ENCODE peak calls at places on chromosomes 12 and 14, in six cellular contexts. One of them, this sample, is unnamed.

GRCh38 chr14:72745991-72746980 is 147.6 kb downstream of the DPF3 start:
- DNase-seq in dorsolateral prefrontal cortex: no peak
- DNase-seq in GM12864: no peak
- DNase-seq in endodermal cell: no peak
- DNase-seq in BE2C: no peak
- DNase-seq in body of pancreas: no peak
- DNase-seq in this sample: no peak

GRCh38 chr12:122834229-122834920 is 882 bp upstream of the HIP1R start:
- DNase-seq in dorsolateral prefrontal cortex: peak
- DNase-seq in GM12864: no peak
- DNase-seq in endodermal cell: peak
- DNase-seq in BE2C: peak
- DNase-seq in body of pancreas: peak
- DNase-seq in this sample: peak

GRCh38 chr14:62162998-62163589 is 400.9 kb downstream of the SNAPC1 start:
- DNase-seq in dorsolateral prefrontal cortex: no peak
- DNase-seq in GM12864: peak
- DNase-seq in endodermal cell: peak
- DNase-seq in BE2C: peak
- DNase-seq in body of pancreas: no peak
- DNase-seq in this sample: peak

GRCh38 chr12:127284870-127285431 is 982.0 kb upstream of the TMEM132C start:
- DNase-seq in dorsolateral prefrontal cortex: no peak
- DNase-seq in GM12864: no peak
- DNase-seq in endodermal cell: no peak
- DNase-seq in BE2C: no peak
- DNase-seq in body of pancreas: no peak
- DNase-seq in this sample: no peak

GRCh38 chr12:109192358-109192757 is 76.0 kb downstream of the ACACB start:
- DNase-seq in dorsolateral prefrontal cortex: no peak
- DNase-seq in GM12864: no peak
- DNase-seq in endodermal cell: peak
- DNase-seq in BE2C: no peak
- DNase-seq in body of pancreas: no peak
- DNase-seq in this sample: no peak

GRCh38 chr12:59695379-59695778 is 99.5 kb downstream of the SLC16A7 start:
- DNase-seq in dorsolateral prefrontal cortex: no peak
- DNase-seq in GM12864: no peak
- DNase-seq in endodermal cell: no peak
- DNase-seq in BE2C: no peak
- DNase-seq in body of pancreas: no peak
- DNase-seq in this sample: no peak

GRCh38 chr12:12813120-12814101 is at the start of gene DDX47:
- DNase-seq in dorsolateral prefrontal cortex: peak
- DNase-seq in GM12864: peak
- DNase-seq in endodermal cell: peak
- DNase-seq in BE2C: peak
- DNase-seq in body of pancreas: peak
- DNase-seq in this sample: peak

GRCh38 chr12:119051474-119051873 is 70.1 kb downstream of the SRRM4 start:
- DNase-seq in dorsolateral prefrontal cortex: no peak
- DNase-seq in GM12864: no peak
- DNase-seq in endodermal cell: no peak
- DNase-seq in BE2C: no peak
- DNase-seq in body of pancreas: no peak
- DNase-seq in this sample: no peak

GRCh38 chr14:57889245-57889644 is 23.4 kb upstream of the SLC35F4 start:
- DNase-seq in dorsolateral prefrontal cortex: peak
- DNase-seq in GM12864: no peak
- DNase-seq in endodermal cell: no peak
- DNase-seq in BE2C: no peak
- DNase-seq in body of pancreas: no peak
- DNase-seq in this sample: no peak

GRCh38 chr12:58787021-58787760 is 133.1 kb downstream of the LRIG3 start:
- DNase-seq in dorsolateral prefrontal cortex: no peak
- DNase-seq in GM12864: no peak
- DNase-seq in endodermal cell: no peak
- DNase-seq in BE2C: no peak
- DNase-seq in body of pancreas: no peak
- DNase-seq in this sample: no peak

GRCh38 chr14:96754162-96754844 is 42.9 kb upstream of the VRK1 start:
- DNase-seq in dorsolateral prefrontal cortex: no peak
- DNase-seq in GM12864: no peak
- DNase-seq in endodermal cell: peak
- DNase-seq in BE2C: no peak
- DNase-seq in body of pancreas: no peak
- DNase-seq in this sample: no peak

GRCh38 chr12:131907379-131908081 is 13.1 kb downstream of the ULK1 start:
- DNase-seq in dorsolateral prefrontal cortex: no peak
- DNase-seq in GM12864: no peak
- DNase-seq in endodermal cell: no peak
- DNase-seq in BE2C: peak
- DNase-seq in body of pancreas: peak
- DNase-seq in this sample: no peak

GRCh38 chr12:8065991-8066594 is at the start of gene C3AR1:
- DNase-seq in dorsolateral prefrontal cortex: no peak
- DNase-seq in GM12864: no peak
- DNase-seq in endodermal cell: no peak
- DNase-seq in BE2C: no peak
- DNase-seq in body of pancreas: no peak
- DNase-seq in this sample: no peak

GRCh38 chr12:111873113-111873512 is 31.1 kb downstream of the MAPKAPK5 start:
- DNase-seq in dorsolateral prefrontal cortex: no peak
- DNase-seq in GM12864: no peak
- DNase-seq in endodermal cell: no peak
- DNase-seq in BE2C: no peak
- DNase-seq in body of pancreas: no peak
- DNase-seq in this sample: no peak

GRCh38 chr12:89701606-89702206 is 6.9 kb downstream of the ATP2B1 start:
- DNase-seq in dorsolateral prefrontal cortex: no peak
- DNase-seq in GM12864: no peak
- DNase-seq in endodermal cell: no peak
- DNase-seq in BE2C: no peak
- DNase-seq in body of pancreas: no peak
- DNase-seq in this sample: no peak

GRCh38 chr12:74105434-74105833 is 432.2 kb upstream of the ATXN7L3B start:
- DNase-seq in dorsolateral prefrontal cortex: no peak
- DNase-seq in GM12864: no peak
- DNase-seq in endodermal cell: no peak
- DNase-seq in BE2C: no peak
- DNase-seq in body of pancreas: no peak
- DNase-seq in this sample: no peak

GRCh38 chr12:14367097-14367661 is 1.7 kb downstream of the ATF7IP start:
- DNase-seq in dorsolateral prefrontal cortex: no peak
- DNase-seq in GM12864: peak
- DNase-seq in endodermal cell: no peak
- DNase-seq in BE2C: no peak
- DNase-seq in body of pancreas: no peak
- DNase-seq in this sample: no peak

GRCh38 chr12:102634216-102634615 is 153.9 kb upstream of the IGF1 start:
- DNase-seq in dorsolateral prefrontal cortex: no peak
- DNase-seq in GM12864: no peak
- DNase-seq in endodermal cell: no peak
- DNase-seq in BE2C: no peak
- DNase-seq in body of pancreas: no peak
- DNase-seq in this sample: no peak

GRCh38 chr12:131980263-131980662 is 30.5 kb downstream of the EP400 start:
- DNase-seq in dorsolateral prefrontal cortex: no peak
- DNase-seq in GM12864: no peak
- DNase-seq in endodermal cell: no peak
- DNase-seq in BE2C: no peak
- DNase-seq in body of pancreas: no peak
- DNase-seq in this sample: no peak

GRCh38 chr14:45715946-45716345 is 462.9 kb upstream of the MIS18BP1 start:
- DNase-seq in dorsolateral prefrontal cortex: no peak
- DNase-seq in GM12864: no peak
- DNase-seq in endodermal cell: no peak
- DNase-seq in BE2C: no peak
- DNase-seq in body of pancreas: no peak
- DNase-seq in this sample: no peak

GRCh38 chr12:240566-240965 is 22.1 kb downstream of the SLC6A13 start:
- DNase-seq in dorsolateral prefrontal cortex: no peak
- DNase-seq in GM12864: no peak
- DNase-seq in endodermal cell: peak
- DNase-seq in BE2C: no peak
- DNase-seq in body of pancreas: no peak
- DNase-seq in this sample: no peak

GRCh38 chr14:39469094-39469710 is 37.0 kb upstream of the FBXO33 start:
- DNase-seq in dorsolateral prefrontal cortex: no peak
- DNase-seq in GM12864: peak
- DNase-seq in endodermal cell: peak
- DNase-seq in BE2C: peak
- DNase-seq in body of pancreas: no peak
- DNase-seq in this sample: peak

GRCh38 chr12:14613718-14614117 is 46.0 kb upstream of the PLBD1 start:
- DNase-seq in dorsolateral prefrontal cortex: no peak
- DNase-seq in GM12864: peak
- DNase-seq in endodermal cell: no peak
- DNase-seq in BE2C: no peak
- DNase-seq in body of pancreas: no peak
- DNase-seq in this sample: no peak

DNA sequence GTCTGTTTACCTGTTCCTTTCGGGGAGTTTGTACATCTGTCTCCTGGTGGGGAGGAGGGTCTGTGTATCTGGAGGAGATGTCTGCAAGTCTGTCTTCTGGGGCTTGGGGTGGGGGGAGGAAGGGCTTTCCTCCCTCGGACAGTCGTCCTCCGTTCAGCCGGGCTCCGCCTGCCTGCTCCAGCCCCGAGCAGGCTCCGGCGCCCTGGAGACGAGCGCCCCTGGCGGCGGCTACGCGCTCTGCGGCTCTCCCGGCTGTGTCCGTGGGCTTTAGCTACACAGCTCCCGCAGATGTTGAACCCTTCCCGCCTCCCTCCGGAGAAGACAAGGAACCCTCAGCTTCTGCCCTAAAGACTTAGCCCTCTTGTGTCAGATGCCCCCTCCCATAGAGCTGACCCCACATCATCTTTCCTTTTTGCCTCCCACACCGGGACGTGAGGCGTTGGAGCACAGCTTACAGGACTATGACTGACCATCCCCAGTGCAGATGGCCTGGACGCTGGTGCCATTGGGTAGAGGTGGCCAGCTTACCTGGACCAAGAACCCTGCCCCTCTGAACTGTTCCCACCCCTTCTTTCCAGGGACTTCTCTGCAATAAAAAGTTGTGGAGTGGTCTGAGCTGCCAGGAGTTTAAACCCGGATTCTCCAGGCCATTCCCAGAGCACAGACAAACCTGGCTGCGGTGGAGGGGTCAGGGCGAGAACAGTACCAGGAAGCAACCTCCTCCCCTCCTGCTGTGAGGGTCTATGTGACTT is 4.7 kb downstream of the KRT86 start:
- DNase-seq in dorsolateral prefrontal cortex: peak
- DNase-seq in GM12864: peak
- DNase-seq in endodermal cell: peak
- DNase-seq in BE2C: peak
- DNase-seq in body of pancreas: peak
- DNase-seq in this sample: peak
- TF ChIP-seq CTCF in dorsolateral prefrontal cortex: peak
- TF ChIP-seq CTCF in GM12864: peak
- TF ChIP-seq CTCF in endodermal cell: peak
- TF ChIP-seq CTCF in BE2C: peak
- TF ChIP-seq CTCF in body of pancreas: peak
- TF ChIP-seq CTCF in this sample: peak

DNA sequence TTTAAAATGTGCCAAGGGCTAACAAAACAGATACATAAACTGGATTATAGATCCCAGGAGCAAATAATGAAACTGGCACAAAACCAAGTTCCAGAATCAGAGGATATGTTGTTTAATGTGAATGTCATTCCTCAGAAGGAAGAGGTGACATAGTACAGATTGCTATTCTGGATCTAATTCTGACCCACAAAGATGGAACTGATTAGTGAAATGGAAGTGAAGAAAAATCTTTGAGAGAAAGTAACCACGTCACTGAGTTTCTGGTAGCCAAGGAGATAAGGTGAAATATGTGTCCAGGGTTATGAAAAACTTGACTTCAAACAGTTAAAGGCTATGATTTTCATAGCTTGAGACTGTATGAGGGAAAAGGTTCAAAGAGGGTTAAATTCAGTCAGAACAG is 8.3 kb downstream of the OR10AD1 start:
- DNase-seq in dorsolateral prefrontal cortex: no peak
- DNase-seq in GM12864: no peak
- DNase-seq in endodermal cell: no peak
- DNase-seq in BE2C: no peak
- DNase-seq in body of pancreas: no peak
- DNase-seq in this sample: no peak
- TF ChIP-seq CTCF in dorsolateral prefrontal cortex: no peak
- TF ChIP-seq CTCF in GM12864: no peak
- TF ChIP-seq CTCF in endodermal cell: no peak
- TF ChIP-seq CTCF in BE2C: no peak
- TF ChIP-seq CTCF in body of pancreas: no peak
- TF ChIP-seq CTCF in this sample: no peak

DNA sequence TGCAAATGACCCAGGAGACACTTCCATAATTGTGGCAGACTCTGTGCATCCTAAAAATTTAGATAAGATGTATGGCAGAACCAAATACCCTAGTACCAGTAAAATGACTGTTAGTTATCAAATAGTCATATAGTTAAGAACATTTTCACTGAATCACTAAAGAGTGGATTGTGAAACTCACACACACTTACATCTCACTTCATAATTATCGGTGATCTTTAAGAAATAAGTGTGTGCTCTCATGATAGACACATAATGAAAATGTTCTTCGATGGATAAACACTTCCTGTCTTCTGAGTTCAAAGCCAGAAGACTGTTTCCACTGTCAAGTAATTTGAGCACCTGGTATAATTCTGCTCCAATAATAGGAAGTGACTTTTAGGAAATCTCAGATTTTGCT is 19.1 kb upstream of the KLRB1 start:
- DNase-seq in dorsolateral prefrontal cortex: no peak
- DNase-seq in GM12864: no peak
- DNase-seq in endodermal cell: no peak
- DNase-seq in BE2C: no peak
- DNase-seq in body of pancreas: no peak
- DNase-seq in this sample: no peak
- TF ChIP-seq CTCF in dorsolateral prefrontal cortex: no peak
- TF ChIP-seq CTCF in GM12864: no peak
- TF ChIP-seq CTCF in endodermal cell: no peak
- TF ChIP-seq CTCF in BE2C: no peak
- TF ChIP-seq CTCF in body of pancreas: no peak
- TF ChIP-seq CTCF in this sample: no peak

DNA sequence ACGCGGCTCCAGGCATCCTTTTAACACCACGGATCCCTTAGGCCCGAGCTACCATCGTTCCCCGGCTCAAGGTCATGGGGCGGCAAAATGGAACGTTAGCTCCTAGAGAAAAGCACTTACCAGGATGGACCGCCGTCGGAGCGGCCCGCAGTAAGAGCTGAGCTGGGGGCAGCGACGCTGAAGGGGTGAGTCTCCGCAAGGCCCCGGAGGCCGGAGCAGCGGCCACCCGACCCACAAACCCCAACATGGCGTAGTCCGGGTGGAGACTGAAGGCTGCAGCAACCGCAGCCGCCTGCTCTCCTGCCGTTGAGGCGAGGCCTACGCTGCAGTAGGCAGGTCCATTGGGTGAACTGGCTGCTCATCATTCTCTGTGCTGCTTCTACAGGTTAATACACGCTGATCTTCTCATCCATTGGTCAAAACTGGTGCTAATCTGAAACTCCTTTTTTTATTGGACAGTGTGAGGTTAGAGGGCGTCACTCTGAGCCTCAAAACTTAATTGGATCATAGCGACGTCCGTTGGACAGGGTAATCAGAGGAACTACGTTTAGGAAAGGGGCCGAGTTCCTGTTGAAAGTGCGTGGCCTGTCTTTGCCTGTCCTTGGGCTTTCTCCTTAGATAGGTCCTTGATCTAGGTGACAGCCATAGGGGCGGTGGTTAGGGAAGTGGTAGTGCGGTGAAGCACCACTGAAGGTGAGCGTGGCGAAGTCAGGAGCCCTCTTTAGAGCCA is at the start of gene ATP5F1B:
- DNase-seq in dorsolateral prefrontal cortex: peak
- DNase-seq in GM12864: peak
- DNase-seq in endodermal cell: peak
- DNase-seq in BE2C: peak
- DNase-seq in body of pancreas: peak
- DNase-seq in this sample: peak
- TF ChIP-seq CTCF in dorsolateral prefrontal cortex: no peak
- TF ChIP-seq CTCF in GM12864: no peak
- TF ChIP-seq CTCF in endodermal cell: no peak
- TF ChIP-seq CTCF in BE2C: no peak
- TF ChIP-seq CTCF in body of pancreas: peak
- TF ChIP-seq CTCF in this sample: no peak